ENCODE peak calls at places on chromosomes 3 and 15, in seven cellular contexts. L is left lung, H is sigmoid colon, V is kidney, G is upper lobe of left lung, A is mammary epithelial cell, C is suprapubic skin. W is an unnamed sample.

GRCh38 chr3:101065962-101066361 is 72.7 kb upstream of the ABI3BP start:
- DNase-seq in C (no peak), G (no peak), L (no peak), A (peak; percentile 90), H (no peak), V (no peak), W (peak; percentile 62)

GRCh38 chr15:31080618-31081017 is 20.9 kb downstream of the TRPM1 start:
- DNase-seq in L (peak; percentile 89), V (peak; percentile 85), G (peak; percentile 68), C (peak; percentile 79), H (peak; percentile 73), A (no peak), W (peak; percentile 68)

GRCh38 chr3:39294446-39295183 is 14.8 kb upstream of the CX3CR1 start:
- DNase-seq in H (no peak), C (no peak), V (no peak), A (no peak), L (no peak), G (no peak), W (no peak)

GRCh38 chr15:38344351-38344750 is 91.7 kb downstream of the SPRED1 start:
- DNase-seq in A (no peak), V (no peak), L (no peak), C (no peak), G (no peak), H (no peak), W (no peak)

GRCh38 chr15:39624806-39625205 is 43.9 kb downstream of the THBS1 start:
- DNase-seq in L (no peak), C (no peak), A (peak; percentile 86), V (peak; percentile 70), G (peak; percentile 68), H (peak; percentile 83), W (peak; percentile 59)

GRCh38 chr3:149620291-149621020 is 37.4 kb downstream of the WWTR1 start:
- DNase-seq in C (no peak), V (no peak), H (no peak), G (no peak), A (peak; percentile 19), L (no peak), W (no peak)

GRCh38 chr3:139309046-139309660 is 34.7 kb upstream of the MRPS22 start:
- DNase-seq in H (no peak), A (no peak), V (no peak), L (no peak), C (no peak), G (no peak), W (no peak)

GRCh38 chr3:35814531-35814930 is 175.2 kb downstream of the ARPP21 start:
- DNase-seq in A (no peak), G (no peak), V (no peak), L (no peak), H (no peak), C (no peak), W (no peak)

GRCh38 chr3:127900536-127900935 is 14.5 kb upstream of the KBTBD12 start:
- DNase-seq in A (no peak), G (no peak), C (no peak), H (no peak), L (no peak), V (no peak), W (no peak)

GRCh38 chr15:92645051-92645631 is 10.4 kb downstream of the FAM174B start:
- DNase-seq in C (no peak), A (no peak), G (no peak), H (no peak), L (no peak), V (no peak), W (no peak)

GRCh38 chr15:35698331-35698730 is 152.4 kb upstream of the DPH6 start:
- DNase-seq in C (no peak), H (no peak), L (no peak), V (no peak), G (no peak), A (no peak), W (no peak)
- H3K27ac ChIP-seq in C (no peak overlapping the region), H (peak overlapping the region; percentile 66), L (no peak overlapping the region), V (no peak overlapping the region), G (no peak overlapping the region), A (peak overlapping the region; percentile 69), W (no peak overlapping the region)

DNA sequence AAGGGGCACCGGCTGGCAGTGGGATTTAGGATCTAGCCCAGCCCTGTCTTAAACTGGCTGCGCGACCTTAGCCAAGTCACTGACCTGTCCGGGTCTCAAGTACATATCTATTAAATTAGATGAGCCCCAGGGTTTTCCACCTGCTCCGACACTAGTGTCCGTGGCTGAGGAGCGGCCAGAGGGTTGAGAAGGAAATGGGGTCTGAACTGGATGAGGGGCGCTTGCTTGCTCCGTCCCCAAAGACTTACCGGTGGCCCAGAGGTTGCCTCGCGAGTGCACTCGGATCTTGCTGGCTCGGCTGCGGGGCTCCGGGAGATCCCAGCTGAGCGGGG is 285 bp downstream of the NMB start:
- DNase-seq in L (no peak), C (no peak), V (no peak), H (peak; percentile 75), G (no peak), A (no peak), W (no peak)
- H3K27ac ChIP-seq in L (peak overlapping the region; percentile 19), C (peak overlapping the region; percentile 76), V (peak overlapping the region; percentile 69), H (peak overlapping the region; percentile 88), G (peak overlapping the region; percentile 48), A (no peak overlapping the region), W (peak overlapping the region; percentile 77)

GRCh38 chr3:37626722-37627565 is 234.7 kb upstream of the CTDSPL start:
- DNase-seq in A (no peak), L (no peak), H (no peak), V (no peak), G (no peak), C (no peak), W (no peak)

GRCh38 chr3:37628711-37629301 is 232.9 kb upstream of the CTDSPL start:
- DNase-seq in H (peak; percentile 76), A (no peak), V (no peak), C (no peak), L (no peak), G (no peak), W (no peak)

GRCh38 chr3:37630441-37630840 is 231.2 kb upstream of the CTDSPL start:
- DNase-seq in L (no peak), G (no peak), V (no peak), H (no peak), C (no peak), A (no peak), W (no peak)

GRCh38 chr3:37625690-37626089 is 236.0 kb upstream of the CTDSPL start:
- DNase-seq in V (no peak), G (no peak), H (no peak), L (no peak), A (no peak), C (no peak), W (no peak)

DNA sequence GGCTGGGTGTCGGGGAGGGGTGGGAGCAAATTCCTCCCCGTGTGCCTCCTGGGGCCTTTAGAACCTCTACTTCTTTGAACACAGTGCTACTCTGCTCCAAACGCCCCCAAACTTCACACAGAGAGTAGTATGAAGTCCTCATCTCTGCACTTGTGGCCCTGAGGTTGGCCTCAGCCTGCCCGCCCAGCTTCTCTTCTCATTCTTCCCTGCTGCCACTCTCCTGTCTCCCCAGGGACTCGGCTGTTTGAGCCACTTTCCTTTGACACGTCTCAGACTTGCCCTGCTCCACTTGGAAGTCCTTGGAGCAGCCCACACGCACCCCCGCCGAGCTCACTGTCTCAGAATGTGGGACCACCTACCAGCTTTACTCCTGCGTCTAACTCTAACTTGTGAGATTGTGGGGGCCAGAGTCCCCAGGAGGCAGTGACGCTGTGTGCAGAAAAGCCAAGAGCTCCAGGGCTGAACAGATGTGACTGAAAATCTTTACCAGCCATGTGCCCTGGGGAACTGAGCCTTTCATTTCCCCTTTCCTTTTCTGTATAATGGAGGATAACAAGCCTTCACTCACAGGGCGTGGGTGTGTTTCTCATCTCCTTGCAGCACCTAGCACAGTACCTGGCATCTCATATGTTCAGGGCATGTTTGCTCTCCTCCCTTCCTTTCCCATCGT is 233.6 kb upstream of the CTDSPL start:
- DNase-seq in H (no peak), L (no peak), C (no peak), A (no peak), V (no peak), G (no peak), W (no peak)
- H3K27ac ChIP-seq in H (peak overlapping the region; percentile 41), L (no peak overlapping the region), C (no peak overlapping the region), A (no peak overlapping the region), V (no peak overlapping the region), G (no peak overlapping the region), W (no peak overlapping the region)

GRCh38 chr15:73051811-73052678 is at the start of gene NEO1:
- DNase-seq in G (peak; percentile 83), L (peak; percentile 89), C (peak; percentile 88), V (peak; percentile 95), A (peak; percentile 78), H (peak; percentile 94), W (peak; percentile 79)
- H3K27ac ChIP-seq in G (peak within 1 kb of the TSS; percentile 90), L (peak within 1 kb of the TSS; percentile 85), C (peak within 1 kb of the TSS; percentile 94), V (peak within 1 kb of the TSS; percentile 91), A (no peak within 1 kb of the TSS), H (peak within 1 kb of the TSS; percentile 96), W (peak within 1 kb of the TSS; percentile 78)

DNA sequence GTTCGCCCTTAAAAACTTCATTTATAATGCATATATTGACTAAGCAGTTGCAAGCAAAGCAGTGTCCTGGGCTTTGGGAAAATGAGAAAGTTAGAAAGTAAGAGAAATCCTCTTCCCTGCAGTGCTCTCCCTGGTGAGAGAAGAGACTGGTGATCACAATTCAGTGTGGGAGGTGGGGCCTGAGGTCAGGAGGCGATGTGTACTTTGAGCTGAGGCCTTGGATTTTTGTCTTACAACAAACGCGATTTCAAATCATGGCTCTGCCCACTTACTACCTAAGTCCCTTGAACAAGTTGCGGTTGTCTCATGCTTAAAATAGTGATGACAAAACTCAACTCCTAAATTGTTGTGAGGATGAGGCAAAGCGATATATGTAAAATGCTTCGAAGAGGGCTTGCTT is 316.3 kb upstream of the NECTIN3 start:
- DNase-seq in A (no peak), H (no peak), L (no peak), V (no peak), C (no peak), G (no peak), W (no peak)
- H3K27ac ChIP-seq in A (no peak overlapping the region), H (no peak overlapping the region), L (no peak overlapping the region), V (no peak overlapping the region), C (no peak overlapping the region), G (no peak overlapping the region), W (no peak overlapping the region)

DNA sequence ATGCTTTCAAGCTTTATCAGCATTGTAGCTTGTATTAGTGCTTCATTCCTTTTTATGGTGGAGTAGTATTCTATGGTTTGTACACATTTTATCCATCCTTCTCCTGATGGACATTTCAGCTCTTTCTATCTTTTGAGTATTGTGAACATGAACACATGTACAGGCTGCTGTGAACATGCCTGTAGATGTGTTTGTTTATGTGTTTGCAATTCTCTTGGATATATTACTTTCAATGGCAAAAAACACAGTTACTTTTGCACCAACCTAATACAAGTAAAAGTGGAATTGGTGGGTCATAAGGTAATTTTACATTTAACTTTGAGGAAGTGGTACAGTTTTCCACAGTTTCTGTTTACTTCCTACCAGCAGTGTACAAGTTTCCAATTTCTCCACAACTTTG is 180.4 kb downstream of the FNDC3B start:
- DNase-seq in C (no peak), L (no peak), H (no peak), V (no peak), A (no peak), G (no peak), W (no peak)
- H3K27ac ChIP-seq in C (no peak overlapping the region), L (no peak overlapping the region), H (no peak overlapping the region), V (no peak overlapping the region), A (no peak overlapping the region), G (no peak overlapping the region), W (no peak overlapping the region)